ENCODE peak calls at places on chromosomes 3 and 15, in four cellular contexts. E, S, Z and O are unnamed samples.

GRCh38 chr3:189393598-189393997 is 221.8 kb downstream of the TPRG1 start:
- DNase-seq in E (no peak), S (no peak), Z (no peak), O (no peak)

GRCh38 chr15:45640610-45641009 is 5.8 kb downstream of the SQOR start:
- DNase-seq in E (no peak), S (no peak), Z (no peak), O (peak; percentile 55)

GRCh38 chr3:156751461-156752025 is 74.6 kb upstream of the LEKR1 start:
- DNase-seq in E (peak; percentile 78), S (no peak), Z (no peak), O (no peak)

GRCh38 chr15:74799255-74799842 is 13.3 kb upstream of the LMAN1L start:
- DNase-seq in E (no peak), S (no peak), Z (no peak), O (no peak)

GRCh38 chr15:71891026-71891425 is 80.7 kb downstream of the NR2E3 start:
- DNase-seq in E (no peak), S (no peak), Z (no peak), O (no peak)

GRCh38 chr15:70635895-70636294 is 127.5 kb downstream of the UACA start:
- DNase-seq in E (no peak), S (no peak), Z (no peak), O (no peak)

GRCh38 chr3:156668073-156668763 is 6.2 kb upstream of the TIPARP start:
- DNase-seq in E (no peak), S (no peak), Z (no peak), O (no peak)

GRCh38 chr15:100768501-100768931 is 111.1 kb upstream of the ALDH1A3 start:
- DNase-seq in E (peak; percentile 6), S (no peak), Z (no peak), O (no peak)

GRCh38 chr15:37698679-37699078 is 235.8 kb upstream of the TMCO5A start:
- DNase-seq in E (no peak), S (no peak), Z (no peak), O (no peak)

GRCh38 chr3:72413228-72413627 is 435.0 kb downstream of the SHQ1 start:
- DNase-seq in E (no peak), S (no peak), Z (no peak), O (peak; percentile 39)

GRCh38 chr3:2244137-2244536 is 145.5 kb downstream of the CNTN4 start:
- DNase-seq in E (no peak), S (no peak), Z (no peak), O (no peak)

GRCh38 chr3:127970966-127971592 is 56.0 kb downstream of the KBTBD12 start:
- DNase-seq in E (no peak), S (peak; percentile 26), Z (peak; percentile 37), O (peak; percentile 34)

GRCh38 chr3:45194791-45195190 is 31.3 kb downstream of the TMEM158 start:
- DNase-seq in E (no peak), S (no peak), Z (no peak), O (no peak)

GRCh38 chr3:178435575-178435974 is 100.7 kb upstream of the KCNMB2 start:
- DNase-seq in E (no peak), S (no peak), Z (no peak), O (no peak)
- TF ChIP-seq CBFB in E (no peak), S (no peak), Z (no peak), O (no peak)

GRCh38 chr3:63089007-63089406 is 189.1 kb upstream of the SYNPR start:
- DNase-seq in E (no peak), S (no peak), Z (no peak), O (peak; percentile 58)
- TF ChIP-seq CBFB in E (no peak), S (no peak), Z (no peak), O (no peak)

GRCh38 chr15:67845974-67846373 is 6.1 kb upstream of the RNU6-1 start:
- DNase-seq in E (no peak), S (no peak), Z (no peak), O (no peak)

GRCh38 chr15:67843092-67843501 is 3.3 kb upstream of the RNU6-1 start:
- DNase-seq in E (no peak), S (no peak), Z (no peak), O (peak; percentile 39)

GRCh38 chr15:67840747-67841634 is 1.1 kb upstream of the RNU6-1 start:
- DNase-seq in E (no peak), S (no peak), Z (no peak), O (peak; percentile 50)

GRCh38 chr15:67839929-67840746 is at the start of gene RNU6-1:
- DNase-seq in E (peak; percentile 83), S (peak; percentile 88), Z (peak; percentile 96), O (peak; percentile 80)

DNA sequence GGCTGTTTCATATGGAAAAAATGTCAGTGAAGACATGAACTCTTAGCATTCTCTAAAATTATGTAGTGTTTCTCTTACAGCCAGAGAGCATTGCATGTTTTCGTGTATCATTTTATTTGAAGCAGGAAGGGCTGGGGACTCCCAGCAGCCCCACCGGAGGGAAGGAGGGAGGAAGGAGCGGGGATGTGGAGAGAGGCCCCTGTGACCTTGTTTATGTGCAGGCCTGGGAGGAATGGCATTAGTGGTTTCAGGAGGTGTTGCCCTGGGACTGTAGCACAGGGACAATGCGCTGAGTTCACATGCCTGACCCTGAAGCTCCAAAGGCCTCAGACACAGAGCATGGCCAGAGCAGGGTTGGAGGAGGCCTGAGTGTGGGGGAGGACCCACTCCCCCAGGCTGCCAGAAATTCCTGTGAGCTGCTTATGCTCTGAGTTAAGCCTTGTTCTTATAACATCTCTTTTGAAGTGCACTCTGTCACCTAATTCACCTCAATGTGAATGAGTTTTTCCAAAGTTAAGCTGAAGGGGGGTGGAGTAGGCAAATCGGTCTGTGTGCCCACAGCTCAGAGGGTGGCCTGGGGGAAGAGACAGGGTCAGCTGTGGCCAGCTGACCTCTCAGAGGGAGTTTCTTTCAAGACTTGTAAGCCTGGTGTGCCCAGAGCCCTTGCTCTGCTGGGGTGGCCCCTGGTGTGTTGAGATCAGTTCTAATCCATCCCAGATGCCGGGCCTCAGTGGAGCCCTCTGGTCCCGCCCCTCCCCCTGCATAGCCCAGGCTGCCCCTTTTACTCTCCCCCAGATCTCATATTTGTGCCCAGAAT is 3.9 kb upstream of the RNU6-1 start:
- DNase-seq in E (no peak), S (no peak), Z (no peak), O (peak; percentile 87)
- TF ChIP-seq CBFB in E (no peak), S (no peak), Z (no peak), O (peak; percentile 83)

DNA sequence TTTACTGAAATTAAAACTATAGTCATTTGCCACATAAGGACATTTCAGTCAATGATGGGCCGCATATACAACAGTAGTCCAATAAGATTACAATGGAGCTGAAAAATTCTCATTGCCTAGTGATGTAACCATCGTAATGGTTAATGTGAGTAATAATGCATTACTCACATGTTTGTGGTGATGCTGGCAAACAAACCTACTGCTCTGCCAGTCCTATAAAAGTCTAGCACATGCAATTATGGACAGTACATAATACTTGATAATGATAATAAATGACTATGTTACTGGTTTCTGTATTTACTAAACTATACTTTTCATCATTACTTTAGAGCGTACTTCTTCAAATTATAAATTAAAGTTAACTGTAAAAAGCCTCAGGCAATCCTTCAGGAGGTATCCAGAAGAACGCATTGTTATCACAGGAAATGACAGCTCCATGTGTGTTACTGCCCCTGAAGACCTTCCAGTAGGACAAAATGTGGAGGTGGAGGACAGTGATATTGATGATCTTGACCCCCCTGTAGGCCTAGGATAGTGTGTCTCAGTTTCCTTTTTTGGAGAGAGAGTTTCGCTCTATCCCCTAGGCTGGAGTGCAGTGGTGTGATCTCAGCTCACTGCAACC is 102.7 kb downstream of the ATP1B3 start:
- DNase-seq in E (no peak), S (no peak), Z (no peak), O (no peak)
- TF ChIP-seq CBFB in E (no peak), S (no peak), Z (no peak), O (no peak)

DNA sequence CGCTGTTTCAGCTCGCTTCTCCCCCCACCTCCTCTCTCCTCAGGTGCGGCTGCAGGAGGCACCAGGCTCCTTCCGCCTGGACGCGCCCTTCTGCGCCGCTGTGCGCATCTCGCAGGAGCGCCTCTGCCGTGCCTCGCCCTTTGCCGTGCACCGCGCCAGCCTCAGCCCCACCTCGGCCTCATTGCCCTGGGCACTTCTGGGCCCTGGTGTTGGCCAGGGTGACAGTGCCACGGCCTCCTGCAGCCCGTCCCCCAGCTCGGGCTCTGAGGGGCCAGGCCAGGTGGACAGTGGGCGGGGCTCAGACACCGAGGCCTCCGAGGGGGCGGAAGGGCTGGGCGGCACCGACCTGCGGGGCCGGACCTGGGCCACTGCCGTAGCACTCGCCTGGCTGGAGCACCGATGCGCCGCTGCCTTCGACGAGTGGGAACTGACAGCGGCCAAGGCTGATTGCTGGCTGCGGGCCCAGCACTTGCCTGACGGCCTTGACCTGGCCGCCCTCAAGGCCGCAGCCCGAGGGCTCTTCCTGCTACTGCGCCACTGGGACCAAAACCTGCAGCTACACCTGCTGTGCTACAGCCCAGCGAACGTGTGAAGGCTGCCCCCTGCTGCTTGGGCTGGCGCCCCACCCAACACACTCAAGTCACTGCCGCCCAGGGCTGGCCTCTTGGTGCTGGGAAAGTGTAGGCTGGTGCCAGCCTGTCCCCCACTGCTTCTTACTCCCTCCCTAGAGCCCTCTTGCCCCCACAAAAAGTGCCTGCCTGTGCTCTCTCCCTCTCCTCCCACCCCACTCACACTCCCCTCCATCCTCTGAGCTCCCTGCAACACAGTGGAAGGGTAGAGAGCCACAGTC is 7.1 kb downstream of the ALG3 start:
- DNase-seq in E (peak; percentile 55), S (no peak), Z (peak; percentile 81), O (peak; percentile 86)
- TF ChIP-seq CBFB in E (no peak), S (no peak), Z (no peak), O (peak; percentile 86)

GRCh38 chr15:40846846-40847224 is 3.0 kb downstream of the SPINT1 start:
- DNase-seq in E (no peak), S (no peak), Z (no peak), O (no peak)
- TF ChIP-seq CBFB in E (no peak), S (no peak), Z (no peak), O (no peak)